ENCODE peak calls at places on chromosomes 7 and 10, in four cellular contexts. V is activated CD4-positive, alpha-beta T cell treated with anti-CD3 and anti-CD28 coated beads for 24 hours; N is T1000; S is HuH-7. M is an unnamed sample.

GRCh38 chr7:98711945-98712344 is 94.9 kb downstream of the NPTX2 start:
- DNase-seq in V (no peak), N (no peak), S (no peak), M (no peak)

GRCh38 chr10:86225098-86225782 is 141.4 kb downstream of the GRID1 start:
- DNase-seq in V (no peak), N (peak; percentile 72), S (no peak), M (no peak)

GRCh38 chr10:111379521-111379920 is 302.7 kb downstream of the ADRA2A start:
- DNase-seq in V (no peak), N (no peak), S (no peak), M (no peak)

GRCh38 chr7:156518466-156518865 is 122.1 kb upstream of the RNF32 start:
- DNase-seq in V (no peak), N (no peak), S (no peak), M (no peak)

GRCh38 chr10:49177391-49178355 is 10.5 kb downstream of the TMEM273 start:
- DNase-seq in V (peak; percentile 34), N (peak; percentile 74), S (no peak), M (no peak)

GRCh38 chr10:43190775-43191174 is 52.5 kb downstream of the CSGALNACT2 start:
- DNase-seq in V (no peak), N (no peak), S (no peak), M (no peak)

GRCh38 chr7:140055833-140056232 is 6.9 kb downstream of the PARP12 start:
- DNase-seq in V (no peak), N (no peak), S (no peak), M (no peak)

GRCh38 chr7:4650471-4651047 is 31.5 kb upstream of the FOXK1 start:
- DNase-seq in V (no peak), N (no peak), S (no peak), M (no peak)

GRCh38 chr7:144437370-144438191 is 34.1 kb upstream of the NOBOX start:
- DNase-seq in V (peak; percentile 29), N (no peak), S (peak; percentile 30), M (no peak)